ENCODE peak calls at places on chromosomes 5 and 9, in nine cellular contexts. W, P, X, B, K, S, G, F and M are unnamed samples.
A peak's percentile ranks its signal among the peaks of the same experiment; 100 is the strongest.

GRCh38 chr5:2201011-2201410 is 318.3 kb upstream of the IRX4 start:
- DNase-seq in W (no peak), P (no peak), X (no peak), B (no peak), K (no peak), S (no peak), G (no peak), F (no peak), M (no peak)

GRCh38 chr5:128241071-128241695 is 157.6 kb downstream of the SLC12A2 start:
- DNase-seq in W (no peak), P (no peak), X (no peak), B (no peak), K (no peak), S (no peak), G (no peak), F (no peak), M (no peak)

GRCh38 chr5:74471875-74472274 is 168.7 kb downstream of the ENC1 start:
- DNase-seq in W (no peak), P (no peak), X (no peak), B (no peak), K (no peak), S (no peak), G (no peak), F (no peak), M (no peak)

GRCh38 chr5:3103241-3103855 is 351.9 kb upstream of the IRX2 start:
- DNase-seq in W (no peak), P (no peak), X (no peak), B (no peak), K (no peak), S (no peak), G (no peak), F (no peak), M (no peak)

GRCh38 chr9:132214027-132214622 is 52.3 kb downstream of the NTNG2 start:
- DNase-seq in W (no peak), P (peak; percentile 77), X (peak; percentile 90), B (no peak), K (peak; percentile 90), S (no peak), G (peak; percentile 42), F (no peak), M (no peak)

GRCh38 chr5:68554566-68555279 is 339.2 kb downstream of the PIK3R1 start:
- DNase-seq in W (peak; percentile 74), P (no peak), X (no peak), B (peak; percentile 21), K (peak; percentile 72), S (no peak), G (peak; percentile 69), F (no peak), M (no peak)

GRCh38 chr9:19922476-19923118 is 133.8 kb upstream of the SLC24A2 start:
- DNase-seq in W (no peak), P (no peak), X (peak; percentile 56), B (no peak), K (peak; percentile 72), S (no peak), G (no peak), F (peak; percentile 13), M (no peak)

GRCh38 chr9:5516453-5517220 is 6.3 kb downstream of the PDCD1LG2 start:
- DNase-seq in W (no peak), P (no peak), X (no peak), B (no peak), K (no peak), S (no peak), G (no peak), F (no peak), M (no peak)

GRCh38 chr9:77589046-77589795 is 58.9 kb downstream of the GNA14 start:
- DNase-seq in W (no peak), P (peak; percentile 50), X (no peak), B (no peak), K (no peak), S (no peak), G (peak; percentile 86), F (no peak), M (no peak)

GRCh38 chr5:136020383-136021015 is 8.3 kb upstream of the TGFBI start:
- DNase-seq in W (no peak), P (no peak), X (peak; percentile 98), B (no peak), K (peak; percentile 41), S (peak; percentile 72), G (peak; percentile 85), F (no peak), M (no peak)

GRCh38 chr9:37906312-37907239 is 2.6 kb upstream of the SLC25A51 start:
- DNase-seq in W (no peak), P (no peak), X (no peak), B (no peak), K (no peak), S (no peak), G (no peak), F (no peak), M (no peak)

GRCh38 chr9:134371731-134372130 is 45.5 kb downstream of the RXRA start:
- DNase-seq in W (peak; percentile 80), P (peak; percentile 83), X (no peak), B (peak; percentile 49), K (no peak), S (peak; percentile 100), G (no peak), F (no peak), M (no peak)

GRCh38 chr5:151347364-151347763 is at the start of gene SLC36A2:
- DNase-seq in W (no peak), P (no peak), X (no peak), B (no peak), K (no peak), S (no peak), G (no peak), F (no peak), M (no peak)

DNA sequence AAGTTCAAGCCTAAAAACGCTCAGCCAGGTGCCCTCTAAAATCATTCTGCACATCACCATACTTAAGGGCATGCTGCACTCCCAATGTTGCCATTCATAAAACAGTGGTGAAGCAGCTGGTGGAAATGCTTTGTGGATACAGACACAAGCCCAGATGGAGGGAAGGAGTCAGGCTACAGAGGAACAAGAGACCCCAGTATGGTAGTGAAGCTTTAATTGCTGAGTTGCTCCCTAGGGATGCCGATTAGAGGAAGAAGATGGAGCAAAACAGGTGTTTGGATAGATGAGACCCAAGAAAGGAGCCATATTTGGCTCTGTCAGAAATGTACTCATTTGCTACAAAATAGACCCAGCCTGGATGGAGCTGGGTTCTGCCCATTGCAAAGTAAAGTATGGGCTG is 230.5 kb downstream of the NSG2 start:
- DNase-seq in W (no peak), P (no peak), X (no peak), B (no peak), K (no peak), S (no peak), G (no peak), F (no peak), M (no peak)
- H3K4me3 ChIP-seq in W (no peak overlapping the region), P (no peak overlapping the region), X (no peak overlapping the region), B (no peak overlapping the region), K (no peak overlapping the region), S (no peak overlapping the region), G (no peak overlapping the region), F (no peak overlapping the region), M (no peak overlapping the region)

DNA sequence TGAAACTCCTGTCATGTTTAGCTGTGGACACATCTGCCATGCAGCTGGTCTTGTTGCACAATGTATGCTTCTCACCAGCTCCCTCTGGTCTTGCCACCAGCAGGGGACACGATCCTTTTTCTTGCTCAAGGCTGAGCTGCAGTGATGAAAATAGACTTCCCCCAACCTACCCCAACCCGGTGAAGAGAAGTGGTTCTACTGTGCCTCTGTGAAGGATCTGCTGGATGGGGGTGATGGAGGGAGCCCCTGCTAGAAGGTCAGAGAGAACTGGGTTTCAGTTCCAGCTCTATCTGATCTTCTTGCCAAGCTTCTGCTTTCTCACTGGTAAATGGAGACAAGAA is 185.3 kb upstream of the KLF4 start:
- DNase-seq in W (no peak), P (no peak), X (no peak), B (peak; percentile 24), K (no peak), S (peak; percentile 91), G (no peak), F (no peak), M (no peak)
- TF ChIP-seq CTCF in W (no peak), P (no peak), X (no peak), B (no peak), K (no peak), S (peak; percentile 11), G (no peak), F (no peak), M (no peak)

DNA sequence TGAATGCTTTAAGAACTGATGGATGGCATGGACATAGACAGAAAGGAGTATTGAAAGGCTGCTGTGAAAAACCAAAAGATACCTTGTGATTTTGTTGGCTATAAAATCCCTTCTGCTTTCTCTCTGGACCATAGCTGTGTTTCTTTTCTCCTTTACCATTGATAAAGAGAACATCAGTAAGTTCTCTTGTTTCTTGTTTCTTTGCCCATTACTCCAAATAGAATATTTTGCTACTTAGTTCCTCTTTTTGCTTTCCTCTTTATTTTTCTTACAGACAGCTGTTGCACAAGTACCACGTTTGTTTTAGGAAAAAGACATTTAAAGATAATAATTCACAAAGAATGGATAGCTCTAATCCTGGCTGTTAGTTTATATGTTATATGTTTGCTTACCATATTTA is 1129.2 kb downstream of the DTWD2 start:
- DNase-seq in W (no peak), P (no peak), X (no peak), B (no peak), K (no peak), S (no peak), G (no peak), F (no peak), M (no peak)
- H3K4me3 ChIP-seq in W (no peak overlapping the region), P (no peak overlapping the region), X (no peak overlapping the region), B (no peak overlapping the region), K (no peak overlapping the region), S (no peak overlapping the region), G (no peak overlapping the region), F (no peak overlapping the region), M (no peak overlapping the region)

GRCh38 chr9:125842215-125842614 is 95.0 kb downstream of the PBX3 start:
- DNase-seq in W (no peak), P (no peak), X (no peak), B (no peak), K (no peak), S (no peak), G (no peak), F (no peak), M (no peak)

GRCh38 chr9:125847735-125848134 is 100.6 kb downstream of the PBX3 start:
- DNase-seq in W (no peak), P (no peak), X (no peak), B (no peak), K (no peak), S (no peak), G (no peak), F (no peak), M (no peak)

GRCh38 chr9:125843646-125844045 is 96.5 kb downstream of the PBX3 start:
- DNase-seq in W (no peak), P (no peak), X (no peak), B (no peak), K (peak; percentile 45), S (no peak), G (no peak), F (no peak), M (no peak)

GRCh38 chr9:125845271-125845808 is 98.2 kb downstream of the PBX3 start:
- DNase-seq in W (no peak), P (no peak), X (no peak), B (no peak), K (no peak), S (no peak), G (no peak), F (no peak), M (no peak)

DNA sequence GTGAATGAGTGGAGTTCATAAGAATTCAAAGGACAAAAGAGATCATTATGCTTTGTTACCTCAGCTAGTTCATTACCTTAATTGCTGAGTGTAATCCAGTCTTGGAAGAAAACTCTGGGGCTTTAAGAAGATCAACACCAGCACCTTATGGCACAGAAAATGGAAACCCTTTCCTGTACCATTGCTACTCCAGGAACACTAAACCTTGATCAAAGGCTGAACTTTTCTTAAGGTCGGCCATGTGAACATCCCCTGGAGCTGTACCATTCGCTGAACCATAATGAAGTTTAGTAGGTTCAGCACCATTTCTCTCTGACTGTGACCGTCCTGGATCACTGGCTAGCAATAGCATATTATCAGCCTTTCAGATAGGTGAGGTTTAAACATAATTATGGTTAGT is 97.4 kb downstream of the PBX3 start:
- DNase-seq in W (no peak), P (no peak), X (no peak), B (no peak), K (no peak), S (no peak), G (no peak), F (no peak), M (no peak)
- TF ChIP-seq CTCF in W (no peak), P (no peak), X (no peak), B (no peak), K (no peak), S (no peak), G (no peak), F (no peak), M (no peak)